ENCODE peak calls at places on chromosomes 13 and 19, in six cellular contexts. One of them, this sample, is unnamed.

GRCh38 chr13:27147530-27148170 is 24.0 kb downstream of the USP12 start:
- DNase-seq in sigmoid colon: no peak
- DNase-seq in A549: no peak
- DNase-seq in heart left ventricle: no peak
- DNase-seq in spleen: no peak
- DNase-seq in ovary: no peak
- DNase-seq in this sample: no peak

GRCh38 chr13:30847697-30848307 is 58.3 kb upstream of the MEDAG start:
- DNase-seq in sigmoid colon: no peak
- DNase-seq in A549: no peak
- DNase-seq in heart left ventricle: peak; percentile 35
- DNase-seq in spleen: no peak
- DNase-seq in ovary: no peak
- DNase-seq in this sample: no peak

GRCh38 chr19:6026390-6026897 is 48.5 kb upstream of the RANBP3 start:
- DNase-seq in sigmoid colon: peak; percentile 26
- DNase-seq in A549: no peak
- DNase-seq in heart left ventricle: no peak
- DNase-seq in spleen: no peak
- DNase-seq in ovary: no peak
- DNase-seq in this sample: no peak

GRCh38 chr13:93670858-93671257 is 444.3 kb downstream of the GPC6 start:
- DNase-seq in sigmoid colon: no peak
- DNase-seq in A549: no peak
- DNase-seq in heart left ventricle: no peak
- DNase-seq in spleen: no peak
- DNase-seq in ovary: no peak
- DNase-seq in this sample: no peak

GRCh38 chr19:4700573-4700970 is 23.1 kb downstream of the DPP9 start:
- DNase-seq in sigmoid colon: no peak
- DNase-seq in A549: no peak
- DNase-seq in heart left ventricle: no peak
- DNase-seq in spleen: no peak
- DNase-seq in ovary: no peak
- DNase-seq in this sample: no peak

GRCh38 chr13:45206340-45206739 is 5.5 kb upstream of the KCTD4 start:
- DNase-seq in sigmoid colon: no peak
- DNase-seq in A549: peak; percentile 53
- DNase-seq in heart left ventricle: no peak
- DNase-seq in spleen: no peak
- DNase-seq in ovary: no peak
- DNase-seq in this sample: no peak

GRCh38 chr19:48844472-48844871 is 8.2 kb upstream of the HSD17B14 start:
- DNase-seq in sigmoid colon: no peak
- DNase-seq in A549: peak; percentile 92
- DNase-seq in heart left ventricle: no peak
- DNase-seq in spleen: no peak
- DNase-seq in ovary: no peak
- DNase-seq in this sample: no peak

GRCh38 chr13:83666126-83666525 is 216.1 kb downstream of the SLITRK1 start:
- DNase-seq in sigmoid colon: no peak
- DNase-seq in A549: no peak
- DNase-seq in heart left ventricle: no peak
- DNase-seq in spleen: no peak
- DNase-seq in ovary: no peak
- DNase-seq in this sample: no peak

GRCh38 chr13:23433171-23434153 is at the start of gene SACS:
- DNase-seq in sigmoid colon: peak; percentile 67
- DNase-seq in A549: peak; percentile 26
- DNase-seq in heart left ventricle: no peak
- DNase-seq in spleen: no peak
- DNase-seq in ovary: no peak
- DNase-seq in this sample: no peak

GRCh38 chr19:55178781-55179569 is 1.1 kb downstream of the SYT5 start:
- DNase-seq in sigmoid colon: no peak
- DNase-seq in A549: peak; percentile 91
- DNase-seq in heart left ventricle: peak; percentile 50
- DNase-seq in spleen: peak; percentile 96
- DNase-seq in ovary: peak; percentile 57
- DNase-seq in this sample: no peak

GRCh38 chr19:33868821-33869412 is 72.2 kb downstream of the KCTD15 start:
- DNase-seq in sigmoid colon: peak; percentile 77
- DNase-seq in A549: no peak
- DNase-seq in heart left ventricle: peak; percentile 38
- DNase-seq in spleen: peak; percentile 67
- DNase-seq in ovary: peak; percentile 30
- DNase-seq in this sample: no peak

GRCh38 chr19:38977445-38978314 is 2.1 kb upstream of the FBXO17 start:
- DNase-seq in sigmoid colon: no peak
- DNase-seq in A549: peak; percentile 33
- DNase-seq in heart left ventricle: no peak
- DNase-seq in spleen: no peak
- DNase-seq in ovary: no peak
- DNase-seq in this sample: no peak

GRCh38 chr19:10194500-10195198 is at the start of gene DNMT1:
- DNase-seq in sigmoid colon: peak; percentile 98
- DNase-seq in A549: peak; percentile 96
- DNase-seq in heart left ventricle: peak; percentile 95
- DNase-seq in spleen: peak; percentile 98
- DNase-seq in ovary: peak; percentile 97
- DNase-seq in this sample: peak; percentile 68
- TF ChIP-seq POLR2A in sigmoid colon: peak; percentile 56
- TF ChIP-seq POLR2A in A549: peak; percentile 65
- TF ChIP-seq POLR2A in heart left ventricle: peak; percentile 71
- TF ChIP-seq POLR2A in spleen: peak; percentile 44
- TF ChIP-seq POLR2A in ovary: peak; percentile 69
- TF ChIP-seq POLR2A in this sample: peak; percentile 81

DNA sequence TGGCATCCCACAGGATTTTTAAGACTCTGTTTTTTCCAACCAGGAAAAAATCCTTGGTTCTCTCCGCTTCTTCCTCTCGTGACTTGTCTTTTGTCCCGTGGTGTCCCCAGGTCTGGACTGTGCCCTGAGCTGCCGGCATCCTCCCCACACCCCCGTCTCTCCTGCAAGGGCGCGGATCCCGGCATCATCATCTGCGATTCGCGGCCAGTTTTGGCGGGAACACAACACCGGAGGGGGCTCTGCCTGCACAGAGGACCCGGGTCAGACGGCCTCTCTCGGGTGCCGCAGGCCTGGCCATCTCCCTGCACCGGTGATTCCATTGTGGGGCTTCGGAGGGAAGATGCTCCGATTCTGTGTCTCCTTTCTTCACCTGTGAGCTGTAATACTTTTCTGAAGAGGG is 18.8 kb upstream of the GAS6 start:
- DNase-seq in sigmoid colon: no peak
- DNase-seq in A549: no peak
- DNase-seq in heart left ventricle: no peak
- DNase-seq in spleen: no peak
- DNase-seq in ovary: no peak
- DNase-seq in this sample: no peak
- H3K4me1 ChIP-seq in sigmoid colon: peaks cover 25% of the 10 kb centered on the region
- H3K4me1 ChIP-seq in A549: no peaks in the 10 kb centered on the region
- H3K4me1 ChIP-seq in heart left ventricle: peaks cover 41% of the 10 kb centered on the region
- H3K4me1 ChIP-seq in spleen: no peaks in the 10 kb centered on the region
- H3K4me1 ChIP-seq in ovary: peaks cover 7% of the 10 kb centered on the region
- H3K4me1 ChIP-seq in this sample: peaks cover 50% of the 10 kb centered on the region

DNA sequence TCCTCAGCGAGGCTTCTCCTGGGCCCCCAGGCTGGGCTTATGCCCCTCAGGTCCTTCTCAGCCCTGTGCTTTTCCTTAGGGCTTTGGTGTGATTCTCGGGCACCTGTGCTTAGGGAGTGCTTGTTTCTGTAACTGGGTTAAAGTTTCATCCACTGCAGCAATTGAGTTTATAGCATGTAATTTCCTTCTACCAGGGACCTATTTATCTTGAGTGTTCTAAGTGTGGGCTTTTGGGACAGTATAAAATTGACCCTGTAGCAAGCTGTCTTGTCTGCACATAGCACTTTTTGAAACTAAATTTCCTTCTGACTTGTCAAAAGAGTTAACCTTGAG is 47.6 kb downstream of the GATAD2A start:
- DNase-seq in sigmoid colon: no peak
- DNase-seq in A549: no peak
- DNase-seq in heart left ventricle: no peak
- DNase-seq in spleen: no peak
- DNase-seq in ovary: no peak
- DNase-seq in this sample: no peak
- TF ChIP-seq POLR2A in sigmoid colon: no peak
- TF ChIP-seq POLR2A in A549: no peak
- TF ChIP-seq POLR2A in heart left ventricle: no peak
- TF ChIP-seq POLR2A in spleen: no peak
- TF ChIP-seq POLR2A in ovary: no peak
- TF ChIP-seq POLR2A in this sample: no peak

GRCh38 chr19:19460258-19460731 is 54.8 kb downstream of the GATAD2A start:
- DNase-seq in sigmoid colon: no peak
- DNase-seq in A549: no peak
- DNase-seq in heart left ventricle: no peak
- DNase-seq in spleen: peak; percentile 86
- DNase-seq in ovary: no peak
- DNase-seq in this sample: no peak
- H3K4me1 ChIP-seq in sigmoid colon: peaks cover 66% of the 10 kb centered on the region
- H3K4me1 ChIP-seq in A549: peaks cover 6% of the 10 kb centered on the region
- H3K4me1 ChIP-seq in heart left ventricle: peaks cover 50% of the 10 kb centered on the region
- H3K4me1 ChIP-seq in spleen: peaks cover 68% of the 10 kb centered on the region
- H3K4me1 ChIP-seq in ovary: peaks cover 39% of the 10 kb centered on the region
- H3K4me1 ChIP-seq in this sample: peaks cover 72% of the 10 kb centered on the region

GRCh38 chr19:18566953-18567352 is 4.7 kb upstream of the UBA52 start:
- DNase-seq in sigmoid colon: no peak
- DNase-seq in A549: no peak
- DNase-seq in heart left ventricle: no peak
- DNase-seq in spleen: no peak
- DNase-seq in ovary: no peak
- DNase-seq in this sample: no peak

GRCh38 chr19:18576383-18576782 is 4.7 kb downstream of the UBA52 start:
- DNase-seq in sigmoid colon: no peak
- DNase-seq in A549: no peak
- DNase-seq in heart left ventricle: no peak
- DNase-seq in spleen: no peak
- DNase-seq in ovary: no peak
- DNase-seq in this sample: no peak

GRCh38 chr19:18574691-18575291 is 3.1 kb downstream of the UBA52 start:
- DNase-seq in sigmoid colon: no peak
- DNase-seq in A549: no peak
- DNase-seq in heart left ventricle: no peak
- DNase-seq in spleen: no peak
- DNase-seq in ovary: no peak
- DNase-seq in this sample: no peak

GRCh38 chr19:18568367-18568766 is 3.3 kb upstream of the UBA52 start:
- DNase-seq in sigmoid colon: no peak
- DNase-seq in A549: no peak
- DNase-seq in heart left ventricle: no peak
- DNase-seq in spleen: no peak
- DNase-seq in ovary: no peak
- DNase-seq in this sample: no peak

DNA sequence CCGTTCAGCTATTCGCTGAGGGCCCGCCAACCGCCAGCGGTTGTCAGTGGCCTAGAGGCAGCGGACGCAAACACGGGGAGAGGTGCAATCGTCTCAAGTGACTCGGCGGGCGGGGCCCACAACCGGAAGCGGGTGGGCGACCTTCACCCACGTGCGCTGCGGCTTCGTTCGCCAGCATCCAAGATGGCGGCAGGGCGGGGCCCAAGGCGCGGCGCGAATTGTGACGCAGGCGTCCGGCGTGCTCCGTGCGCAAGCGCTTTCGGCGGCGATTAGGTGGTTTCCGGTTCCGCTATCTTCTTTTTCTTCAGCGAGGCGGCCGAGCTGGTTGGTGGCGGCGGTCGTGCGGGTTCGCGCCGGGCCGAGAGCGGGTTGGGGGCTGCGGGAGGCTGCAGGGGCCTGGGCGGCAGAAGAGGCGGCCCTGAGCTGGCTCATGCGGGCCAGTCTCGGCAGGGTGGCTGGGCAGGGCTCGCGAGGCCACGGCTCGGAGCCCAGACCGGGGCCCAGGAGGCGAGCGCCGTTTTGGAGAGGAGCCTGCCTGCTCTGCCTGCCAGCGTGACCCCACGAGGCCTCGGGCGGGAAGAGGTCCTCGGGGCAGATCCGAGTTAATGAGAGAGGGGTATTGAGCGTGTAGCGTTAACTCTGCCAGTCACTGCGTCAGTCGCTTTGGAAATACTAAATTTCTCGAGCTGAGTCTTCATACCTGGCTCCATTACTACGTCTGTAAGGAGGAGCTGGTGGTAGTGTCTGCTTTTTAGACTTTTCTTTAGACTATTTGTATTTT is at the start of gene UBA52:
- DNase-seq in sigmoid colon: peak; percentile 99
- DNase-seq in A549: peak; percentile 97
- DNase-seq in heart left ventricle: peak; percentile 97
- DNase-seq in spleen: peak; percentile 99
- DNase-seq in ovary: peak; percentile 99
- DNase-seq in this sample: peak; percentile 86
- TF ChIP-seq POLR2A in sigmoid colon: peak; percentile 87
- TF ChIP-seq POLR2A in A549: peak; percentile 72
- TF ChIP-seq POLR2A in heart left ventricle: peak; percentile 86
- TF ChIP-seq POLR2A in spleen: peak; percentile 61
- TF ChIP-seq POLR2A in ovary: peak; percentile 96
- TF ChIP-seq POLR2A in this sample: peak; percentile 90

DNA sequence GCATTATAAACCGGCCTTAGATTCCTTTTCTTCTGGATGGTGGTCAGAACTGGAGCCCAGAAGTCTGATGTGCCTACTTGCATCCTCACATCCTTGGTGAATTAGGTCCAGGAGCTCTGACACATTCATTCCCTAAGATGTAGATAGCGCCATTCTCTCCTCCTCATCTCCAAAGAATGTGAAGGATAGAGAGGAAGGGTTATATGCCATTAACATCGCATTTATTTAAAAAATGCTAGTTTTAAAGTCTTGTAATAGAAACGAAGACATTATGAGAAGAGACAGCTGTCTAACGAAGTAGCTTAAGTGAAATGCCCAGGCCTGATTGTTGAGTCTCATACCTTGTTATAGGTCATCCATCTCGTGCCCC is 9.7 kb downstream of the MBNL2 start:
- DNase-seq in sigmoid colon: no peak
- DNase-seq in A549: no peak
- DNase-seq in heart left ventricle: no peak
- DNase-seq in spleen: no peak
- DNase-seq in ovary: no peak
- DNase-seq in this sample: no peak
- H3K4me1 ChIP-seq in sigmoid colon: peaks cover 85% of the 10 kb centered on the region
- H3K4me1 ChIP-seq in A549: peaks cover 33% of the 10 kb centered on the region
- H3K4me1 ChIP-seq in heart left ventricle: peaks cover 48% of the 10 kb centered on the region
- H3K4me1 ChIP-seq in spleen: peaks cover 9% of the 10 kb centered on the region
- H3K4me1 ChIP-seq in ovary: peaks cover 25% of the 10 kb centered on the region
- H3K4me1 ChIP-seq in this sample: peaks cover 13% of the 10 kb centered on the region

DNA sequence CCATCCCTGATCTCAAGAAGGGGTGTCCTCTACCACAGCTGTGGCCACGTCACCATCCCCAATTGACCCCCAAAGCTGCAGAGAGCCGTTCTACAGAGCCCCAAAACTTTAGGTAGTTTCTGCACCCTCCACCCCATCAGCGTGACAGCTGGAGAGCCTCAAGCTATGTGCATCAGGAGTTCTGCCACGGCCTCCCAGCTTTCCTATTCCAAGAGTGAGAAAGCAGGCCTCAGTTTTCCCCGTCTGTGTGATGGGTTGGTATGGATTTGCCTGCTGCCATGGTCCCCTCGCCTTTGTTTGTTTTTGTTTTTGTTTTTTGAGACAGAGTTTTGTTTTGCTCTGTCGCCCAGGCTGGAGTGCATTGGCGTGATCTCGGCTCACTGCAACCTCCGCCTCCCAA is 1.5 kb downstream of the BCL3 start:
- DNase-seq in sigmoid colon: no peak
- DNase-seq in A549: peak; percentile 45
- DNase-seq in heart left ventricle: no peak
- DNase-seq in spleen: no peak
- DNase-seq in ovary: peak; percentile 33
- DNase-seq in this sample: no peak
- TF ChIP-seq POLR2A in sigmoid colon: no peak
- TF ChIP-seq POLR2A in A549: no peak
- TF ChIP-seq POLR2A in heart left ventricle: no peak
- TF ChIP-seq POLR2A in spleen: no peak
- TF ChIP-seq POLR2A in ovary: no peak
- TF ChIP-seq POLR2A in this sample: no peak

This sample was measured in esophagus squamous epithelium.